ENCODE peak calls at places on chromosomes 7 and 10, in ten cellular contexts. One of them, this sample, is unnamed.

GRCh38 chr7:19284136-19284535 is 138.9 kb upstream of the FERD3L start:
- DNase-seq in AG08396: no peak
- DNase-seq in mucosa of descending colon: no peak
- DNase-seq in A549: no peak
- DNase-seq in hypothalamus: no peak
- DNase-seq in tibial nerve: no peak
- DNase-seq in H7: no peak
- DNase-seq in amniotic epithelial cell: peak
- DNase-seq in CD8-positive, alpha-beta T cell: no peak
- DNase-seq in GM13977: no peak
- DNase-seq in this sample: no peak

GRCh38 chr7:150432915-150433892 is 17.2 kb upstream of the GIMAP8 start:
- DNase-seq in AG08396: no peak
- DNase-seq in mucosa of descending colon: no peak
- DNase-seq in A549: no peak
- DNase-seq in hypothalamus: no peak
- DNase-seq in tibial nerve: no peak
- DNase-seq in H7: no peak
- DNase-seq in amniotic epithelial cell: no peak
- DNase-seq in CD8-positive, alpha-beta T cell: no peak
- DNase-seq in GM13977: no peak
- DNase-seq in this sample: no peak

GRCh38 chr7:28686418-28686800 is 271.7 kb downstream of the TRIL start:
- DNase-seq in AG08396: peak
- DNase-seq in mucosa of descending colon: no peak
- DNase-seq in A549: no peak
- DNase-seq in hypothalamus: no peak
- DNase-seq in tibial nerve: peak
- DNase-seq in H7: peak
- DNase-seq in amniotic epithelial cell: peak
- DNase-seq in CD8-positive, alpha-beta T cell: no peak
- DNase-seq in GM13977: no peak
- DNase-seq in this sample: no peak

GRCh38 chr10:22816298-22816653 is 101.9 kb upstream of the PIP4K2A start:
- DNase-seq in AG08396: peak
- DNase-seq in mucosa of descending colon: no peak
- DNase-seq in A549: peak
- DNase-seq in hypothalamus: no peak
- DNase-seq in tibial nerve: no peak
- DNase-seq in H7: no peak
- DNase-seq in amniotic epithelial cell: peak
- DNase-seq in CD8-positive, alpha-beta T cell: no peak
- DNase-seq in GM13977: no peak
- DNase-seq in this sample: no peak

GRCh38 chr10:18195060-18195799 is 55.0 kb downstream of the CACNB2 start:
- DNase-seq in AG08396: no peak
- DNase-seq in mucosa of descending colon: no peak
- DNase-seq in A549: no peak
- DNase-seq in hypothalamus: no peak
- DNase-seq in tibial nerve: no peak
- DNase-seq in H7: no peak
- DNase-seq in amniotic epithelial cell: peak
- DNase-seq in CD8-positive, alpha-beta T cell: no peak
- DNase-seq in GM13977: no peak
- DNase-seq in this sample: no peak

GRCh38 chr7:91465595-91466061 is 201.4 kb downstream of the FZD1 start:
- DNase-seq in AG08396: no peak
- DNase-seq in mucosa of descending colon: no peak
- DNase-seq in A549: no peak
- DNase-seq in hypothalamus: no peak
- DNase-seq in tibial nerve: no peak
- DNase-seq in H7: no peak
- DNase-seq in amniotic epithelial cell: no peak
- DNase-seq in CD8-positive, alpha-beta T cell: no peak
- DNase-seq in GM13977: no peak
- DNase-seq in this sample: no peak

GRCh38 chr7:71626206-71626605 is 494.3 kb downstream of the GALNT17 start:
- DNase-seq in AG08396: peak
- DNase-seq in mucosa of descending colon: no peak
- DNase-seq in A549: no peak
- DNase-seq in hypothalamus: no peak
- DNase-seq in tibial nerve: no peak
- DNase-seq in H7: no peak
- DNase-seq in amniotic epithelial cell: peak
- DNase-seq in CD8-positive, alpha-beta T cell: no peak
- DNase-seq in GM13977: no peak
- DNase-seq in this sample: no peak

GRCh38 chr10:132900211-132900756 is 42.1 kb downstream of the CFAP46 start:
- DNase-seq in AG08396: no peak
- DNase-seq in mucosa of descending colon: peak
- DNase-seq in A549: no peak
- DNase-seq in hypothalamus: no peak
- DNase-seq in tibial nerve: no peak
- DNase-seq in H7: no peak
- DNase-seq in amniotic epithelial cell: no peak
- DNase-seq in CD8-positive, alpha-beta T cell: no peak
- DNase-seq in GM13977: no peak
- DNase-seq in this sample: no peak

GRCh38 chr10:53904506-53905241 is 896.4 kb downstream of the PCDH15 start:
- DNase-seq in AG08396: no peak
- DNase-seq in mucosa of descending colon: no peak
- DNase-seq in A549: no peak
- DNase-seq in hypothalamus: no peak
- DNase-seq in tibial nerve: no peak
- DNase-seq in H7: no peak
- DNase-seq in amniotic epithelial cell: no peak
- DNase-seq in CD8-positive, alpha-beta T cell: no peak
- DNase-seq in GM13977: no peak
- DNase-seq in this sample: no peak

GRCh38 chr7:45698527-45699309 is 124.5 kb downstream of the ADCY1 start:
- DNase-seq in AG08396: no peak
- DNase-seq in mucosa of descending colon: no peak
- DNase-seq in A549: no peak
- DNase-seq in hypothalamus: no peak
- DNase-seq in tibial nerve: no peak
- DNase-seq in H7: no peak
- DNase-seq in amniotic epithelial cell: no peak
- DNase-seq in CD8-positive, alpha-beta T cell: no peak
- DNase-seq in GM13977: no peak
- DNase-seq in this sample: no peak

GRCh38 chr7:76364198-76364584 is 5.4 kb upstream of the YWHAG start:
- DNase-seq in AG08396: no peak
- DNase-seq in mucosa of descending colon: no peak
- DNase-seq in A549: no peak
- DNase-seq in hypothalamus: no peak
- DNase-seq in tibial nerve: peak
- DNase-seq in H7: no peak
- DNase-seq in amniotic epithelial cell: peak
- DNase-seq in CD8-positive, alpha-beta T cell: no peak
- DNase-seq in GM13977: no peak
- DNase-seq in this sample: no peak

GRCh38 chr7:140673063-140673769 is 471 bp downstream of the ADCK2 start:
- DNase-seq in AG08396: peak
- DNase-seq in mucosa of descending colon: peak
- DNase-seq in A549: peak
- DNase-seq in hypothalamus: no peak
- DNase-seq in tibial nerve: no peak
- DNase-seq in H7: peak
- DNase-seq in amniotic epithelial cell: no peak
- DNase-seq in CD8-positive, alpha-beta T cell: peak
- DNase-seq in GM13977: peak
- DNase-seq in this sample: peak

GRCh38 chr7:156220701-156221100 is 408.4 kb upstream of the SHH start:
- DNase-seq in AG08396: no peak
- DNase-seq in mucosa of descending colon: no peak
- DNase-seq in A549: no peak
- DNase-seq in hypothalamus: no peak
- DNase-seq in tibial nerve: no peak
- DNase-seq in H7: no peak
- DNase-seq in amniotic epithelial cell: no peak
- DNase-seq in CD8-positive, alpha-beta T cell: no peak
- DNase-seq in GM13977: no peak
- DNase-seq in this sample: no peak

GRCh38 chr10:69438531-69439349 is 12.5 kb upstream of the TSPAN15 start:
- DNase-seq in AG08396: no peak
- DNase-seq in mucosa of descending colon: no peak
- DNase-seq in A549: peak
- DNase-seq in hypothalamus: no peak
- DNase-seq in tibial nerve: no peak
- DNase-seq in H7: no peak
- DNase-seq in amniotic epithelial cell: peak
- DNase-seq in CD8-positive, alpha-beta T cell: no peak
- DNase-seq in GM13977: no peak
- DNase-seq in this sample: no peak

GRCh38 chr10:77030915-77031425 is 606.6 kb downstream of the KCNMA1 start:
- DNase-seq in AG08396: no peak
- DNase-seq in mucosa of descending colon: no peak
- DNase-seq in A549: no peak
- DNase-seq in hypothalamus: no peak
- DNase-seq in tibial nerve: no peak
- DNase-seq in H7: no peak
- DNase-seq in amniotic epithelial cell: no peak
- DNase-seq in CD8-positive, alpha-beta T cell: no peak
- DNase-seq in GM13977: no peak
- DNase-seq in this sample: no peak

GRCh38 chr7:33832326-33832725 is 73.0 kb upstream of the BMPER start:
- DNase-seq in AG08396: no peak
- DNase-seq in mucosa of descending colon: no peak
- DNase-seq in A549: no peak
- DNase-seq in hypothalamus: no peak
- DNase-seq in tibial nerve: no peak
- DNase-seq in H7: no peak
- DNase-seq in amniotic epithelial cell: no peak
- DNase-seq in CD8-positive, alpha-beta T cell: no peak
- DNase-seq in GM13977: no peak
- DNase-seq in this sample: no peak

GRCh38 chr7:35891004-35891830 is 90.4 kb downstream of the SEPTIN7 start:
- DNase-seq in AG08396: no peak
- DNase-seq in mucosa of descending colon: no peak
- DNase-seq in A549: no peak
- DNase-seq in hypothalamus: no peak
- DNase-seq in tibial nerve: no peak
- DNase-seq in H7: no peak
- DNase-seq in amniotic epithelial cell: peak
- DNase-seq in CD8-positive, alpha-beta T cell: no peak
- DNase-seq in GM13977: no peak
- DNase-seq in this sample: no peak

GRCh38 chr10:96667401-96667800 is 52.9 kb downstream of the PIK3AP1 start:
- DNase-seq in AG08396: no peak
- DNase-seq in mucosa of descending colon: no peak
- DNase-seq in A549: no peak
- DNase-seq in hypothalamus: no peak
- DNase-seq in tibial nerve: no peak
- DNase-seq in H7: no peak
- DNase-seq in amniotic epithelial cell: no peak
- DNase-seq in CD8-positive, alpha-beta T cell: no peak
- DNase-seq in GM13977: no peak
- DNase-seq in this sample: no peak

GRCh38 chr7:37673523-37673922 is 10.0 kb upstream of the GPR141 start:
- DNase-seq in AG08396: no peak
- DNase-seq in mucosa of descending colon: no peak
- DNase-seq in A549: no peak
- DNase-seq in hypothalamus: no peak
- DNase-seq in tibial nerve: no peak
- DNase-seq in H7: no peak
- DNase-seq in amniotic epithelial cell: no peak
- DNase-seq in CD8-positive, alpha-beta T cell: no peak
- DNase-seq in GM13977: no peak
- DNase-seq in this sample: no peak

GRCh38 chr10:60714242-60714641 is 64.0 kb upstream of the CDK1 start:
- DNase-seq in AG08396: no peak
- DNase-seq in mucosa of descending colon: no peak
- DNase-seq in A549: no peak
- DNase-seq in hypothalamus: no peak
- DNase-seq in tibial nerve: no peak
- DNase-seq in H7: no peak
- DNase-seq in amniotic epithelial cell: peak
- DNase-seq in CD8-positive, alpha-beta T cell: no peak
- DNase-seq in GM13977: no peak
- DNase-seq in this sample: no peak

GRCh38 chr10:13890617-13891541 is 304.1 kb downstream of the PRPF18 start:
- DNase-seq in AG08396: peak
- DNase-seq in mucosa of descending colon: no peak
- DNase-seq in A549: no peak
- DNase-seq in hypothalamus: no peak
- DNase-seq in tibial nerve: no peak
- DNase-seq in H7: peak
- DNase-seq in amniotic epithelial cell: peak
- DNase-seq in CD8-positive, alpha-beta T cell: no peak
- DNase-seq in GM13977: peak
- DNase-seq in this sample: no peak

GRCh38 chr7:86932038-86932512 is 127.4 kb downstream of the ELAPOR2 start:
- DNase-seq in AG08396: peak
- DNase-seq in mucosa of descending colon: no peak
- DNase-seq in A549: no peak
- DNase-seq in hypothalamus: no peak
- DNase-seq in tibial nerve: peak
- DNase-seq in H7: no peak
- DNase-seq in amniotic epithelial cell: peak
- DNase-seq in CD8-positive, alpha-beta T cell: no peak
- DNase-seq in GM13977: no peak
- DNase-seq in this sample: no peak

GRCh38 chr10:63738410-63738809 is 217.2 kb downstream of the REEP3 start:
- DNase-seq in AG08396: peak
- DNase-seq in mucosa of descending colon: no peak
- DNase-seq in A549: peak
- DNase-seq in hypothalamus: no peak
- DNase-seq in tibial nerve: no peak
- DNase-seq in H7: no peak
- DNase-seq in amniotic epithelial cell: peak
- DNase-seq in CD8-positive, alpha-beta T cell: no peak
- DNase-seq in GM13977: no peak
- DNase-seq in this sample: no peak

GRCh38 chr7:91286432-91286831 is 22.2 kb downstream of the FZD1 start:
- DNase-seq in AG08396: no peak
- DNase-seq in mucosa of descending colon: no peak
- DNase-seq in A549: no peak
- DNase-seq in hypothalamus: no peak
- DNase-seq in tibial nerve: no peak
- DNase-seq in H7: no peak
- DNase-seq in amniotic epithelial cell: no peak
- DNase-seq in CD8-positive, alpha-beta T cell: no peak
- DNase-seq in GM13977: no peak
- DNase-seq in this sample: no peak

GRCh38 chr10:43679509-43679908 is 30.8 kb upstream of the ZNF32 start:
- DNase-seq in AG08396: no peak
- DNase-seq in mucosa of descending colon: peak
- DNase-seq in A549: no peak
- DNase-seq in hypothalamus: no peak
- DNase-seq in tibial nerve: no peak
- DNase-seq in H7: no peak
- DNase-seq in amniotic epithelial cell: no peak
- DNase-seq in CD8-positive, alpha-beta T cell: no peak
- DNase-seq in GM13977: no peak
- DNase-seq in this sample: no peak

GRCh38 chr7:44286618-44287487 is 38.5 kb downstream of the CAMK2B start:
- DNase-seq in AG08396: no peak
- DNase-seq in mucosa of descending colon: peak
- DNase-seq in A549: no peak
- DNase-seq in hypothalamus: no peak
- DNase-seq in tibial nerve: no peak
- DNase-seq in H7: peak
- DNase-seq in amniotic epithelial cell: no peak
- DNase-seq in CD8-positive, alpha-beta T cell: no peak
- DNase-seq in GM13977: no peak
- DNase-seq in this sample: no peak

GRCh38 chr7:108367314-108367713 is 88.9 kb downstream of the NRCAM start:
- DNase-seq in AG08396: no peak
- DNase-seq in mucosa of descending colon: no peak
- DNase-seq in A549: no peak
- DNase-seq in hypothalamus: no peak
- DNase-seq in tibial nerve: no peak
- DNase-seq in H7: no peak
- DNase-seq in amniotic epithelial cell: no peak
- DNase-seq in CD8-positive, alpha-beta T cell: no peak
- DNase-seq in GM13977: no peak
- DNase-seq in this sample: no peak

GRCh38 chr10:11509036-11509435 is 102.4 kb downstream of the USP6NL start:
- DNase-seq in AG08396: no peak
- DNase-seq in mucosa of descending colon: no peak
- DNase-seq in A549: no peak
- DNase-seq in hypothalamus: no peak
- DNase-seq in tibial nerve: no peak
- DNase-seq in H7: no peak
- DNase-seq in amniotic epithelial cell: peak
- DNase-seq in CD8-positive, alpha-beta T cell: no peak
- DNase-seq in GM13977: no peak
- DNase-seq in this sample: no peak